ENCODE peak calls at places on chromosomes 5 and 9, in four cellular contexts. V is AG09309, I is cardiac fibroblast, O is heart right ventricle. D is an unnamed sample.

GRCh38 chr5:66694036-66694435 is 97.8 kb downstream of the MAST4 start:
- DNase-seq in V (no peak), I (peak), O (no peak), D (no peak)

GRCh38 chr5:101676646-101677045 is 619.4 kb downstream of the SLCO4C1 start:
- DNase-seq in V (no peak), I (no peak), O (no peak), D (peak)

GRCh38 chr9:86614871-86615849 is 260.9 kb upstream of the TUT7 start:
- DNase-seq in V (peak), I (peak), O (peak), D (peak)

GRCh38 chr9:127942152-127943010 is 4.7 kb upstream of the DPM2 start:
- DNase-seq in V (no peak), I (peak), O (peak), D (peak)

GRCh38 chr5:79025054-79025465 is 40.0 kb upstream of the ARSB start:
- DNase-seq in V (no peak), I (peak), O (peak), D (peak)

GRCh38 chr5:64958757-64959391 is 190.1 kb downstream of the CWC27 start:
- DNase-seq in V (peak), I (peak), O (no peak), D (peak)

GRCh38 chr5:135437796-135438560 is 9.2 kb downstream of the DCANP1 start:
- DNase-seq in V (peak), I (peak), O (peak), D (peak)

GRCh38 chr9:2559212-2560152 is 62.1 kb upstream of the VLDLR start:
- DNase-seq in V (peak), I (peak), O (peak), D (peak)

GRCh38 chr5:5678909-5679308 is 256.4 kb downstream of the ICE1 start:
- DNase-seq in V (no peak), I (peak), O (peak), D (no peak)

GRCh38 chr5:173772407-173773059 is 115.6 kb upstream of the CPEB4 start:
- DNase-seq in V (no peak), I (peak), O (no peak), D (no peak)

GRCh38 chr5:73093943-73094342 is 26.4 kb upstream of the TMEM171 start:
- DNase-seq in V (peak), I (peak), O (no peak), D (peak)

GRCh38 chr9:128631636-128632035 is 25.0 kb downstream of the DYNC2I2 start:
- DNase-seq in V (no peak), I (no peak), O (no peak), D (no peak)

GRCh38 chr5:71740015-71740753 is 21.1 kb downstream of the CARTPT start:
- DNase-seq in V (no peak), I (no peak), O (no peak), D (no peak)

GRCh38 chr5:150809363-150809762 is 30.8 kb downstream of the SMIM3 start:
- DNase-seq in V (no peak), I (no peak), O (no peak), D (no peak)

GRCh38 chr5:115069087-115069968 is 100.4 kb downstream of the TRIM36 start:
- DNase-seq in V (peak), I (peak), O (peak), D (peak)

GRCh38 chr5:116546033-116546742 is 28.4 kb downstream of the SEMA6A start:
- DNase-seq in V (no peak), I (no peak), O (no peak), D (no peak)

GRCh38 chr9:35071814-35072460 is 488 bp downstream of the VCP start:
- DNase-seq in V (no peak), I (peak), O (peak), D (peak)

GRCh38 chr9:69179037-69179436 is 5.0 kb downstream of the TJP2 start:
- DNase-seq in V (no peak), I (no peak), O (no peak), D (no peak)

GRCh38 chr5:175059687-175060194 is 335.4 kb downstream of the MSX2 start:
- DNase-seq in V (peak), I (no peak), O (peak), D (no peak)
- TF ChIP-seq CTCF in V (peak), I (no peak), O (peak), D (no peak)

GRCh38 chr5:32355694-32356093 is 43.0 kb upstream of the MTMR12 start:
- DNase-seq in V (no peak), I (peak), O (no peak), D (no peak)
- TF ChIP-seq CTCF in V (no peak), I (no peak), O (no peak), D (no peak)

GRCh38 chr5:141343242-141343952 is at the start of gene PCDHGA3:
- DNase-seq in V (no peak), I (peak), O (peak), D (no peak)
- TF ChIP-seq CTCF in V (peak), I (peak), O (peak), D (no peak)

GRCh38 chr5:110909950-110910349 is 161.6 kb upstream of the TSLP start:
- DNase-seq in V (no peak), I (peak), O (no peak), D (peak)

GRCh38 chr5:110908848-110909247 is 162.7 kb upstream of the TSLP start:
- DNase-seq in V (no peak), I (peak), O (no peak), D (no peak)

GRCh38 chr5:110913221-110913620 is 158.3 kb upstream of the TSLP start:
- DNase-seq in V (no peak), I (no peak), O (no peak), D (no peak)

GRCh38 chr5:110903966-110904365 is 165.2 kb downstream of the SLC25A46 start:
- DNase-seq in V (no peak), I (no peak), O (no peak), D (no peak)

DNA sequence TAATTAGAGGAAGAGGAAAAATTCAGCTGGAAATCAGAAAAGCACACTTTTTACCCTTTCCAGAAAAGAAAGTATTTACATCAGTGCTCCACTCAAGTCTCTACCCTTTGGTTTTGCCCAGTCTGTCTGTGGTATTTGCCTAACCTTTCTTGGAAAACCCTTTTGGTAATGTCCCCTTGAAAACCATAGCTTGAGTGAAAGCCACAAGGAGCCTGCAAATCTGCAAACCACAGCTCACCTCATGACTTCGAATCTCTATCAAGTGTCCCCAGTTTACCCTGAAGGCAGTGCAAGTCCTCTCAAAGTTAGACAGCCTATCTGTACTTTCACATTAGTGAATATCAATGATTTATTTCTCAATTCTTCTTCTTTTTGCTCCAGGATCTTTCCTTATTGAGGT is 162.1 kb upstream of the TSLP start:
- DNase-seq in V (no peak), I (peak), O (no peak), D (no peak)
- TF ChIP-seq CTCF in V (no peak), I (no peak), O (no peak), D (no peak)

DNA sequence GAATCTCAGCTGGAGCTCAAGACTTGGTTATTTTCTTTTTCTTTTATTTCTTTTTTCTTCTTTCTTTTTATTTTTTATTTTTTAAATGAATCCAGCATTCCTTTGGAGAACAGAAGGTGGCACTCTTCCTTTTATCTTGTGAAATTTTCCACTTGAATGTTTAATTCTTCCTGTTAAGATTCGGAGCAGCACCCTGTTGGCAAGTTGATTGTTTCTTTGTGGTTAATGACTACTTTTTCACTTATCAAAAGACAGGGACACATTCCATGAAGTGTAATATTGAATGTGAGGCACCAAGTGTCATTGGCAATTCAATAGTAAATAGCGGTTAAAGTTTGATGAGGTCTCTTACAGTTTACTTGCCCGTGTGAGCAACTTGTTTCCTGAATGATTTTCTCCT is 240.5 kb upstream of the CHD1 start:
- DNase-seq in V (no peak), I (peak), O (no peak), D (peak)
- TF ChIP-seq CTCF in V (peak), I (no peak), O (peak), D (peak)

DNA sequence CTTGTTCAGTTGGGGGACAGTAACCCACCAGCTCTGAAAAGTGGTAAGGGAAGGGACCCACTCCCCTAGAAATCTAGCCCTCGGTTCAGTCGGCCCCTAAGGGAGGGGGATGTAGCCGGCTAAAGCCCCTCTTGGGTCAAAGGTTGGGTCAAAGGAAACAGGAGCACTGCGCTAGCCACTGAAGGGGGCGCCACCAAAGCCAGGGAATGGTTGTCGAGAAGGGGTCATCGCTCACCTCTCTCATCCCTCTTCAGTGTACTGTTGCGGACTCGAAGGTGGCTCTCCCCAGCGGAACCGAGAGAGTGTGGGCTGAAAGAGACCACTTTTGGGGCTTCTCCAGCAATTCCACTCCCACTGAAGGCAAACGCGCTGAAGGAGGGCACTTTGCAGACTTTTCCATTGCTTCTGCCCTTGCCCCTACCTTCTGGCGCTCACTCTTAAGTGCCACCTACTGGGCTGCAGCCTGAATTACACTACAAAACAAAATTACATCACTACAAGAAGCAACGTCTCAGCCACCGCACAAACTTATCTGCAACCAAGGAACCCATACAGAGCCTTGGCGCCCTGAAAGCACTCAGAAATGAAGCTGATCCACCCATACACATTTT is 396.9 kb downstream of the PDE4D start:
- DNase-seq in V (no peak), I (peak), O (no peak), D (peak)
- TF ChIP-seq CTCF in V (peak), I (peak), O (peak), D (peak)

DNA sequence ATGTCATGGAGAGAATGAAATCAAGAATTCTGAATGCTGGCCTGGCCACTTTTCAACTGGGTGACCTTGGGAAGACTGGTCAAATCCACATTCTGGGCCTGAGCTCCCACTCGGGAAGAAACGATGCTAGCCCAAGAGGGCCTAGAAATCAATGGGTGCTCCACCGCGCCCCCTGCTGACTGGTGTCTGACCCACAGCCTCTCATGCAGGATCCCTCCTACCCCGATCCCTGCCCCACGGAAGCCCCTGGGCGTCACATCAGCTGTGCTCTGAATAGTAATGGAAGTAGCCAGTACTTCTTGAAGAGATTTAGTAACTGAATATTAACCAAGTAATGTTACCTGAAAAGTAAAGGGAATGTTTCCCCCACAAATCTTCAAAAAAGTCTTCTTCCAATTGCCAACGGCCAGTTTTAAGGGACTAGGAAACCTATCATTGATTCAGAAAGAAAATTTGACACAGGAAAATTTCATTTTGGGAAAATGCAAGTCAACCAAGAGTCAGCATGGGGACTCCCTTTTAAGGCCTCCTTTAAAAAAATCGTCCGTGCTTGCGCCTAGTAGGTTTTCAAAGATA is 43.9 kb downstream of the CRB2 start:
- DNase-seq in V (no peak), I (no peak), O (no peak), D (no peak)
- TF ChIP-seq CTCF in V (peak), I (peak), O (peak), D (peak)

GRCh38 chr5:172550096-172550765 is 90.8 kb upstream of the NEURL1B start:
- DNase-seq in V (no peak), I (no peak), O (no peak), D (no peak)
- TF ChIP-seq CTCF in V (no peak), I (no peak), O (no peak), D (no peak)